ENCODE peak calls at places on chromosomes 2 and 18, in eight cellular contexts. Z is fibroblast of the aortic adventitia, T is omental fat pad, M is GM13977, H is transverse colon, O is right atrium auricular region, P is AG09309, I is psoas muscle. C is an unnamed sample.

GRCh38 chr2:4866198-4866597 is 826.0 kb upstream of the SOX11 start:
- DNase-seq in Z (no peak), T (no peak), M (no peak), H (no peak), O (no peak), P (no peak), I (no peak), C (no peak)

GRCh38 chr2:96945011-96945410 is 41.4 kb downstream of the FAM178B start:
- DNase-seq in Z (no peak), T (no peak), M (no peak), H (no peak), O (no peak), P (no peak), I (no peak), C (no peak)

GRCh38 chr2:85578243-85579180 is 1.1 kb downstream of the VAMP8 start:
- DNase-seq in Z (no peak), T (no peak), M (peak), H (peak), O (peak), P (no peak), I (peak), C (no peak)

GRCh38 chr18:40938615-40939014 is 1016.4 kb upstream of the PIK3C3 start:
- DNase-seq in Z (no peak), T (no peak), M (no peak), H (no peak), O (no peak), P (no peak), I (no peak), C (no peak)

GRCh38 chr2:137208361-137208973 is 443.1 kb downstream of the THSD7B start:
- DNase-seq in Z (peak), T (no peak), M (no peak), H (no peak), O (no peak), P (no peak), I (no peak), C (no peak)

GRCh38 chr2:150167711-150168110 is 319.8 kb downstream of the RND3 start:
- DNase-seq in Z (peak), T (no peak), M (peak), H (no peak), O (no peak), P (peak), I (no peak), C (no peak)

GRCh38 chr2:233037078-233037477 is 4.6 kb downstream of the NEU2 start:
- DNase-seq in Z (peak), T (no peak), M (no peak), H (no peak), O (no peak), P (peak), I (no peak), C (no peak)

GRCh38 chr2:203972066-203972465 is 35.5 kb downstream of the ICOS start:
- DNase-seq in Z (no peak), T (no peak), M (no peak), H (no peak), O (no peak), P (no peak), I (no peak), C (no peak)

GRCh38 chr2:60476206-60476946 is 77.1 kb downstream of the BCL11A start:
- DNase-seq in Z (no peak), T (no peak), M (no peak), H (peak), O (no peak), P (no peak), I (no peak), C (no peak)

GRCh38 chr2:74546004-74546403 is 7.7 kb downstream of the LOXL3 start:
- DNase-seq in Z (no peak), T (no peak), M (no peak), H (no peak), O (no peak), P (no peak), I (no peak), C (no peak)

GRCh38 chr2:120709608-120710041 is 26.0 kb upstream of the GLI2 start:
- DNase-seq in Z (peak), T (no peak), M (no peak), H (no peak), O (no peak), P (no peak), I (no peak), C (no peak)

GRCh38 chr2:209973328-209973727 is 29.1 kb upstream of the RPE start:
- DNase-seq in Z (no peak), T (no peak), M (no peak), H (no peak), O (no peak), P (no peak), I (no peak), C (no peak)

GRCh38 chr18:32770181-32770650 is 2.6 kb downstream of the KLHL14 start:
- DNase-seq in Z (no peak), T (no peak), M (peak), H (no peak), O (no peak), P (no peak), I (no peak), C (no peak)

GRCh38 chr2:15160201-15160600 is 400.9 kb downstream of the NBAS start:
- DNase-seq in Z (no peak), T (no peak), M (no peak), H (no peak), O (no peak), P (no peak), I (no peak), C (no peak)

GRCh38 chr2:15158532-15158931 is 402.6 kb downstream of the NBAS start:
- DNase-seq in Z (no peak), T (no peak), M (no peak), H (no peak), O (no peak), P (no peak), I (no peak), C (no peak)

GRCh38 chr2:15160602-15161001 is 400.5 kb downstream of the NBAS start:
- DNase-seq in Z (peak), T (no peak), M (no peak), H (no peak), O (no peak), P (no peak), I (no peak), C (no peak)

GRCh38 chr2:15159206-15159605 is 401.9 kb downstream of the NBAS start:
- DNase-seq in Z (no peak), T (no peak), M (no peak), H (no peak), O (no peak), P (no peak), I (no peak), C (no peak)

GRCh38 chr2:15159751-15160177 is 401.4 kb downstream of the NBAS start:
- DNase-seq in Z (peak), T (no peak), M (no peak), H (no peak), O (no peak), P (no peak), I (no peak), C (no peak)
- TF ChIP-seq CTCF in Z (peak), T (no peak), M (peak), H (peak), O (peak), P (peak), I (peak), C (peak)

DNA sequence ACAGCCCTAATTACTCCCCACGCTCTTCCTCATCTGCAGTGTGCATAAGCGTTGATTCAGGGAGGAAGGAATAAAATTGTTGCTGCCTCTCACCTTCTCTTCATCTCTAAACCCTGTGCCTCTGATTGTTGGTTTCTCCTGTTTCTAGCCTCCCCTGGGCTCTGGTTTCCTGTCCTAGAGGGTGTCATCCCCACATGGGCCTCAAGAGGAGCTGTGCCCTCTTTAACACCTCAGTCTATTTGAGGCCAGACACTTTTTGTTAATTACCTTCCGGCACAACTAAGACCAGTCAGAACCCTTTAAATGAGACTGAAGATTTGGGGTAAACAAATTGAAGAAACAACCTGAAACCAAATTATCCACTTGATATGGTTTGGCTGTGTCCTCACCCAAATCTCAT is 9.7 kb downstream of the CTAGE1 start:
- DNase-seq in Z (no peak), T (no peak), M (no peak), H (no peak), O (no peak), P (no peak), I (no peak), C (no peak)
- TF ChIP-seq CTCF in Z (peak), T (no peak), M (no peak), H (no peak), O (no peak), P (no peak), I (no peak), C (no peak)

GRCh38 chr2:39696072-39696471 is 30.4 kb downstream of the TMEM178A start:
- DNase-seq in Z (peak), T (no peak), M (no peak), H (no peak), O (no peak), P (peak), I (no peak), C (peak)

GRCh38 chr2:39697480-39697879 is 31.8 kb downstream of the TMEM178A start:
- DNase-seq in Z (no peak), T (no peak), M (no peak), H (no peak), O (no peak), P (no peak), I (peak), C (no peak)

GRCh38 chr2:39701137-39701536 is 35.4 kb downstream of the TMEM178A start:
- DNase-seq in Z (no peak), T (no peak), M (no peak), H (no peak), O (no peak), P (no peak), I (no peak), C (no peak)

GRCh38 chr2:39693275-39693674 is 27.6 kb downstream of the TMEM178A start:
- DNase-seq in Z (no peak), T (no peak), M (no peak), H (no peak), O (no peak), P (no peak), I (no peak), C (no peak)

DNA sequence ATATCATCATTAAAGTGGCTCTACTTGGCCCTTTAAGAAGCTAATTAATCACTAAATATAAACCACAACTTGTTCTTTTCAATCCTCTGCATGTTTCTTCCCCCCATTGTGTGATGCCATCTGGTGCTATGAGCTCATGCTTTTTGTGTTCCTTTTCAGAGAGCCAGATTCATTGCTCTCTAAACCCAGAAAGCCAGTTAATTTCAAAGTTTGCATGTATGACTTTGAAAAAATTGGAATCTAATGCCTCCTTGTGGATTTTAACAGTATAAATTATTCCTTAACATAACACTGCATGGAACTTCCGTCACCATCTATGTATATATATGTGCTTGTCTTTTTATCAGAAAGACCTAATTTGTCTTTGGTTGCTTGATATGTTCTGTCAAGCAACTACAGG is 31.1 kb downstream of the TMEM178A start:
- DNase-seq in Z (peak), T (no peak), M (no peak), H (no peak), O (no peak), P (peak), I (no peak), C (peak)
- TF ChIP-seq CTCF in Z (peak), T (no peak), M (no peak), H (peak), O (peak), P (peak), I (peak), C (peak)

GRCh38 chr2:196431957-196432356 is 207.6 kb upstream of the CCDC150 start:
- DNase-seq in Z (no peak), T (no peak), M (no peak), H (no peak), O (no peak), P (no peak), I (no peak), C (no peak)
- TF ChIP-seq CTCF in Z (peak), T (no peak), M (no peak), H (no peak), O (peak), P (peak), I (no peak), C (peak)

C was measured in AG09319.